ENCODE peak calls at places on chromosomes 11 and 22, in six cellular contexts. K is heart right ventricle, J is ovary, G is endodermal cell, L is tibial nerve, M is suprapubic skin. C is an unnamed sample.

GRCh38 chr22:46084376-46084775 is 66.0 kb upstream of the PPARA start:
- DNase-seq in M (no peak), G (no peak), L (peak), K (peak), J (no peak), C (no peak)

GRCh38 chr11:67670316-67671210 is 3.9 kb downstream of the ALDH3B2 start:
- DNase-seq in K (no peak), G (peak), M (peak), L (no peak), J (no peak), C (no peak)

GRCh38 chr22:49885281-49885680 is 31.6 kb downstream of the ZBED4 start:
- DNase-seq in J (no peak), K (no peak), L (no peak), G (no peak), M (no peak), C (no peak)

GRCh38 chr11:23112390-23112789 is 252.1 kb upstream of the CCDC179 start:
- DNase-seq in J (no peak), G (no peak), K (no peak), L (no peak), M (no peak), C (no peak)

GRCh38 chr11:71420455-71421241 is 27.5 kb downstream of the DHCR7 start:
- DNase-seq in J (no peak), K (no peak), G (peak), M (no peak), L (no peak), C (no peak)

GRCh38 chr11:130055637-130056036 is 14.1 kb upstream of the APLP2 start:
- DNase-seq in K (no peak), L (no peak), G (no peak), M (no peak), J (no peak), C (peak)

GRCh38 chr11:119691020-119691666 is 37.9 kb downstream of the NECTIN1 start:
- DNase-seq in J (no peak), K (no peak), G (no peak), L (no peak), M (no peak), C (no peak)

GRCh38 chr22:35582218-35582860 is 34.8 kb downstream of the MB start:
- DNase-seq in G (no peak), J (no peak), M (no peak), K (no peak), L (no peak), C (no peak)

GRCh38 chr11:96228911-96229310 is 114.1 kb downstream of the MAML2 start:
- DNase-seq in L (no peak), M (no peak), G (no peak), J (no peak), K (no peak), C (no peak)

GRCh38 chr11:116814502-116814901 is 8.6 kb downstream of the APOA4 start:
- DNase-seq in G (no peak), J (no peak), M (no peak), L (no peak), K (no peak), C (no peak)

GRCh38 chr11:101445761-101446160 is 138.0 kb downstream of the TRPC6 start:
- DNase-seq in J (no peak), L (no peak), M (no peak), G (no peak), K (no peak), C (no peak)

GRCh38 chr11:17775507-17776212 is 41.1 kb downstream of the KCNC1 start:
- DNase-seq in M (no peak), K (no peak), L (no peak), G (no peak), J (no peak), C (no peak)

GRCh38 chr22:38706101-38706884 is 549 bp downstream of the GTPBP1 start:
- DNase-seq in K (no peak), L (no peak), M (no peak), G (peak), J (peak), C (peak)

GRCh38 chr22:38706885-38707180 is 1.1 kb downstream of the GTPBP1 start:
- DNase-seq in J (no peak), M (no peak), G (no peak), L (no peak), K (no peak), C (no peak)

GRCh38 chr22:38709306-38709705 is 3.6 kb downstream of the GTPBP1 start:
- DNase-seq in J (no peak), L (no peak), K (no peak), G (no peak), M (no peak), C (no peak)

GRCh38 chr22:38707346-38707745 is 1.6 kb downstream of the GTPBP1 start:
- DNase-seq in J (no peak), G (no peak), L (no peak), K (no peak), M (no peak), C (no peak)

DNA sequence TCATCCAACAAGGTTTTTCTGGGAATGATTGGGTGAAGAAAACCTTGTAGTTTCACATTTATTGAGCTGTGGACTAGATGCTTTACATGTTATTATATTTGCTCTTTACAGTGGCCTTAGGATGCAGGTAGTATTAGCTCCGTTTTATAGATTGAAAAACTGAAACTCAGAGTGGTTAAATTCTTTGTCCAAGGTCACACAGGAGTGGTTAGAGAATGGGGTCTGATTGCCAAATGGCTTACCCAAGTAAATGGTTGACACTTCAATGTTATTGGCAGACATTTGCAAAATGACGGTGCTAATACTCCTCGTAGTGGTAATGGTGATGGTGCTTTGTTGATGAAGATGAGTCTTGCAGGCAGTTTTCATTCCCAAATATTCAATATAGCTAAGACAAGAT is 2.2 kb downstream of the GTPBP1 start:
- DNase-seq in L (no peak), G (no peak), K (no peak), J (no peak), M (no peak), C (no peak)
- H3K27ac ChIP-seq in L (no peak), G (no peak), K (no peak), J (no peak), M (no peak), C (no peak)

GRCh38 chr11:61961570-61962212 is 5.7 kb downstream of the FTH1 start:
- DNase-seq in M (peak), G (peak), K (peak), J (peak), L (peak), C (peak)
- H3K27ac ChIP-seq in M (peak), G (no peak), K (peak), J (no peak), L (peak), C (peak)

GRCh38 chr22:40175571-40176105 is 2.1 kb upstream of the TNRC6B start:
- DNase-seq in L (no peak), J (no peak), K (no peak), G (no peak), M (no peak), C (no peak)
- H3K27ac ChIP-seq in L (no peak), J (no peak), K (peak), G (no peak), M (peak), C (peak)

GRCh38 chr11:92376146-92376599 is 151.6 kb downstream of the FAT3 start:
- DNase-seq in J (no peak), M (no peak), L (no peak), G (no peak), K (no peak), C (no peak)
- H3K27ac ChIP-seq in J (no peak), M (no peak), L (no peak), G (peak), K (no peak), C (no peak)

GRCh38 chr11:64891215-64891848 is 12.9 kb upstream of the EHD1 start:
- DNase-seq in L (no peak), K (no peak), G (no peak), J (no peak), M (no peak), C (no peak)
- H3K27ac ChIP-seq in L (peak), K (peak), G (no peak), J (no peak), M (no peak), C (no peak)

GRCh38 chr11:123163621-123164020 is 31.4 kb downstream of the CLMP start:
- DNase-seq in L (no peak), M (no peak), J (no peak), K (no peak), G (no peak), C (no peak)
- H3K27ac ChIP-seq in L (no peak), M (no peak), J (no peak), K (no peak), G (no peak), C (no peak)

GRCh38 chr11:13225058-13226001 is 52.3 kb upstream of the BMAL1 start:
- DNase-seq in J (no peak), G (no peak), L (no peak), K (no peak), M (no peak), C (no peak)

GRCh38 chr11:13229675-13230359 is 47.8 kb upstream of the BMAL1 start:
- DNase-seq in M (no peak), J (no peak), K (no peak), G (no peak), L (no peak), C (no peak)

GRCh38 chr11:13229136-13229535 is 48.5 kb upstream of the BMAL1 start:
- DNase-seq in M (no peak), J (no peak), G (no peak), L (no peak), K (no peak), C (no peak)

GRCh38 chr11:13227676-13228255 is 49.8 kb upstream of the BMAL1 start:
- DNase-seq in G (peak), K (no peak), M (no peak), L (no peak), J (no peak), C (no peak)

DNA sequence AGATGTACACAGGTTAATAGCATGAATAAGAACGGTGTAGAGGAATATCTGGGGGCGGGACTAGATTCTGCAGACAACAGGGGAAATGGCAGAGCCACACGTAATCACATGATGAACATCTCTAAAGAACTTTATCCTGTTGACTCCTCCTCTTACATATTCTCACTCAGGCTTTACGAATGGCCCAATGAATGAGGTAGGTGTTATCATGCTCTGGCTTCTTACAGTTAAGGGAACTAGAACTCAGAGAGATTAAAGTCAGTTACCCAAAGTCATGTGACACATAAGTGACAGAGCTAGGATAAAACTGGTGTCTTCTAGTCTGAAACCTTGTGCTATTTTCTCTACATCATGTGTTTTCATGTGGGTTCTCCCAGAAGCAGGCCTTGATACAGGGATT is 49.0 kb upstream of the BMAL1 start:
- DNase-seq in K (no peak), J (no peak), M (no peak), G (peak), L (no peak), C (no peak)
- H3K27ac ChIP-seq in K (no peak), J (no peak), M (no peak), G (no peak), L (no peak), C (no peak)

C was measured in caudate nucleus.